ENCODE peak calls at places on chromosomes 6 and 20, in eight cellular contexts. N, C, K, G, V, M, Y and P are unnamed samples.

GRCh38 chr6:108684809-108685329 is 124.2 kb downstream of the FOXO3 start:
- DNase-seq in N (peak), C (no peak), K (no peak), G (no peak), V (no peak), M (no peak), Y (peak), P (no peak)

GRCh38 chr6:79671605-79672266 is 40.6 kb downstream of the SH3BGRL2 start:
- DNase-seq in N (peak), C (no peak), K (no peak), G (no peak), V (peak), M (no peak), Y (peak), P (no peak)

GRCh38 chr20:33826270-33826897 is 15.2 kb downstream of the CHMP4B start:
- DNase-seq in N (no peak), C (no peak), K (no peak), G (no peak), V (no peak), M (no peak), Y (no peak), P (no peak)

GRCh38 chr6:126723541-126724170 is 383.7 kb downstream of the CENPW start:
- DNase-seq in N (no peak), C (no peak), K (no peak), G (no peak), V (no peak), M (no peak), Y (no peak), P (no peak)

GRCh38 chr6:154920502-154921200 is 74.5 kb upstream of the TIAM2 start:
- DNase-seq in N (peak), C (no peak), K (no peak), G (no peak), V (no peak), M (no peak), Y (no peak), P (no peak)

GRCh38 chr6:47016236-47016635 is 25.9 kb downstream of the ADGRF1 start:
- DNase-seq in N (no peak), C (no peak), K (no peak), G (no peak), V (no peak), M (no peak), Y (no peak), P (no peak)

GRCh38 chr6:105301072-105301503 is 101.8 kb downstream of the PREP start:
- DNase-seq in N (peak), C (no peak), K (no peak), G (peak), V (no peak), M (no peak), Y (no peak), P (no peak)

GRCh38 chr6:13355043-13355945 is 27.0 kb upstream of the TBC1D7 start:
- DNase-seq in N (peak), C (no peak), K (no peak), G (no peak), V (no peak), M (no peak), Y (no peak), P (peak)

GRCh38 chr20:18165553-18165952 is 27.9 kb downstream of the KAT14 start:
- DNase-seq in N (no peak), C (no peak), K (no peak), G (no peak), V (no peak), M (no peak), Y (no peak), P (no peak)

GRCh38 chr6:39079726-39080125 is 31.1 kb downstream of the GLP1R start:
- DNase-seq in N (no peak), C (no peak), K (no peak), G (no peak), V (no peak), M (no peak), Y (no peak), P (no peak)

GRCh38 chr20:32737371-32738223 is 5.7 kb downstream of the COMMD7 start:
- DNase-seq in N (peak), C (no peak), K (no peak), G (no peak), V (no peak), M (no peak), Y (no peak), P (no peak)

GRCh38 chr20:17967595-17968365 is 814 bp downstream of the SNX5 start:
- DNase-seq in N (peak), C (no peak), K (no peak), G (peak), V (no peak), M (no peak), Y (no peak), P (peak)

GRCh38 chr6:100167585-100167984 is 173.6 kb upstream of the MCHR2 start:
- DNase-seq in N (no peak), C (no peak), K (no peak), G (no peak), V (no peak), M (no peak), Y (no peak), P (no peak)

GRCh38 chr20:19047040-19047950 is 165.1 kb upstream of the SLC24A3 start:
- DNase-seq in N (no peak), C (no peak), K (no peak), G (no peak), V (no peak), M (no peak), Y (no peak), P (no peak)

GRCh38 chr20:22686097-22686496 is 101.7 kb upstream of the FOXA2 start:
- DNase-seq in N (peak), C (no peak), K (no peak), G (peak), V (peak), M (no peak), Y (peak), P (no peak)

GRCh38 chr6:126477678-126478077 is 137.8 kb downstream of the CENPW start:
- DNase-seq in N (no peak), C (no peak), K (peak), G (no peak), V (no peak), M (no peak), Y (no peak), P (no peak)

GRCh38 chr6:21045135-21045616 is 510.9 kb downstream of the CDKAL1 start:
- DNase-seq in N (no peak), C (no peak), K (no peak), G (no peak), V (no peak), M (no peak), Y (no peak), P (no peak)

GRCh38 chr6:152720964-152721363 is 23.3 kb downstream of the MYCT1 start:
- DNase-seq in N (peak), C (no peak), K (no peak), G (no peak), V (no peak), M (no peak), Y (no peak), P (no peak)

GRCh38 chr6:25337431-25337830 is 58.3 kb downstream of the CARMIL1 start:
- DNase-seq in N (no peak), C (no peak), K (no peak), G (no peak), V (no peak), M (no peak), Y (no peak), P (no peak)

GRCh38 chr6:17816921-17817611 is 110.3 kb upstream of the NUP153 start:
- DNase-seq in N (peak), C (no peak), K (no peak), G (no peak), V (no peak), M (no peak), Y (no peak), P (no peak)

GRCh38 chr20:47719625-47720024 is 65.7 kb downstream of the SULF2 start:
- DNase-seq in N (no peak), C (no peak), K (no peak), G (no peak), V (no peak), M (no peak), Y (no peak), P (no peak)

GRCh38 chr6:82980086-82980485 is 85.6 kb downstream of the UBE3D start:
- DNase-seq in N (peak), C (no peak), K (no peak), G (no peak), V (no peak), M (no peak), Y (no peak), P (no peak)

GRCh38 chr6:125154184-125155135 is 887 bp downstream of the TPD52L1 start:
- DNase-seq in N (no peak), C (no peak), K (peak), G (peak), V (no peak), M (no peak), Y (peak), P (peak)